ENCODE peak calls at places on chromosomes 12 and 14, in eight cellular contexts. K is K562, M is A549, W is transverse colon, O is stomach, D is SK-N-SH, Y is H1, F is tibial nerve. T is an unnamed sample.

GRCh38 chr12:48580831-48581230 is 11.0 kb upstream of the LALBA start:
- DNase-seq in K (no peak), M (no peak), W (no peak), O (no peak), D (no peak), Y (no peak), F (no peak), T (no peak)

GRCh38 chr12:110533607-110534006 is 31.5 kb downstream of the RAD9B start:
- DNase-seq in K (no peak), M (no peak), W (no peak), O (no peak), D (no peak), Y (no peak), F (no peak), T (no peak)

GRCh38 chr14:32826404-32827082 is 112.1 kb upstream of the NPAS3 start:
- DNase-seq in K (no peak), M (no peak), W (no peak), O (no peak), D (peak), Y (no peak), F (no peak), T (no peak)

GRCh38 chr12:85029456-85029855 is 6.6 kb downstream of the TSPAN19 start:
- DNase-seq in K (no peak), M (peak), W (no peak), O (no peak), D (no peak), Y (no peak), F (no peak), T (no peak)

GRCh38 chr14:26621807-26622560 is 24.2 kb upstream of the NOVA1 start:
- DNase-seq in K (no peak), M (no peak), W (no peak), O (no peak), D (no peak), Y (no peak), F (no peak), T (no peak)

GRCh38 chr14:33943081-33943480 is 7.8 kb downstream of the EGLN3 start:
- DNase-seq in K (no peak), M (no peak), W (peak), O (peak), D (peak), Y (no peak), F (no peak), T (no peak)

GRCh38 chr12:85834378-85834777 is 1.8 kb downstream of the RASSF9 start:
- DNase-seq in K (no peak), M (no peak), W (no peak), O (no peak), D (no peak), Y (no peak), F (no peak), T (no peak)

GRCh38 chr14:53430870-53431269 is 277.7 kb upstream of the DDHD1 start:
- DNase-seq in K (no peak), M (no peak), W (no peak), O (no peak), D (no peak), Y (no peak), F (no peak), T (no peak)

GRCh38 chr12:106234513-106234912 is 13.3 kb downstream of the CKAP4 start:
- DNase-seq in K (no peak), M (no peak), W (no peak), O (no peak), D (no peak), Y (no peak), F (no peak), T (no peak)

GRCh38 chr12:3446235-3446634 is 44.8 kb upstream of the PRMT8 start:
- DNase-seq in K (no peak), M (no peak), W (no peak), O (no peak), D (no peak), Y (no peak), F (no peak), T (no peak)

GRCh38 chr12:117042171-117042809 is 56.9 kb downstream of the TESC start:
- DNase-seq in K (peak), M (peak), W (no peak), O (peak), D (no peak), Y (no peak), F (no peak), T (no peak)

GRCh38 chr12:9805883-9806282 is 21.4 kb upstream of the KLRF1 start:
- DNase-seq in K (no peak), M (no peak), W (no peak), O (no peak), D (no peak), Y (no peak), F (no peak), T (no peak)

GRCh38 chr12:45285717-45286116 is 69.8 kb downstream of the ANO6 start:
- DNase-seq in K (peak), M (no peak), W (no peak), O (no peak), D (no peak), Y (no peak), F (no peak), T (no peak)

GRCh38 chr14:54278087-54278486 is 118.7 kb upstream of the CDKN3 start:
- DNase-seq in K (no peak), M (no peak), W (no peak), O (no peak), D (no peak), Y (no peak), F (no peak), T (no peak)

GRCh38 chr12:80325167-80325959 is 118.7 kb upstream of the PTPRQ start:
- DNase-seq in K (no peak), M (no peak), W (no peak), O (no peak), D (no peak), Y (no peak), F (no peak), T (no peak)

GRCh38 chr14:35374273-35374681 is 30.3 kb downstream of the NFKBIA start:
- DNase-seq in K (no peak), M (peak), W (peak), O (peak), D (no peak), Y (no peak), F (peak), T (peak)

GRCh38 chr14:32375663-32376062 is 46.6 kb downstream of the AKAP6 start:
- DNase-seq in K (no peak), M (no peak), W (no peak), O (no peak), D (no peak), Y (no peak), F (no peak), T (no peak)

GRCh38 chr12:69570000-69570516 is 15.2 kb upstream of the CCT2 start:
- DNase-seq in K (no peak), M (peak), W (no peak), O (no peak), D (no peak), Y (no peak), F (no peak), T (no peak)

GRCh38 chr14:64475585-64476273 is 10.4 kb downstream of the AKAP5 start:
- DNase-seq in K (no peak), M (no peak), W (no peak), O (no peak), D (no peak), Y (no peak), F (no peak), T (no peak)

GRCh38 chr14:89185919-89186849 is 230.8 kb downstream of the FOXN3 start:
- DNase-seq in K (no peak), M (no peak), W (no peak), O (no peak), D (no peak), Y (no peak), F (no peak), T (no peak)

GRCh38 chr12:2697057-2697456 is 97.7 kb upstream of the FKBP4 start:
- DNase-seq in K (no peak), M (no peak), W (no peak), O (no peak), D (no peak), Y (no peak), F (no peak), T (no peak)

GRCh38 chr12:123815968-123816367 is 53.9 kb downstream of the DNAH10 start:
- DNase-seq in K (no peak), M (no peak), W (no peak), O (no peak), D (no peak), Y (no peak), F (no peak), T (no peak)

GRCh38 chr12:46153267-46153872 is 115.5 kb downstream of the SLC38A1 start:
- DNase-seq in K (peak), M (peak), W (no peak), O (no peak), D (peak), Y (no peak), F (no peak), T (no peak)

GRCh38 chr14:54420478-54421116 is 20.6 kb downstream of the CNIH1 start:
- DNase-seq in K (peak), M (peak), W (peak), O (no peak), D (peak), Y (peak), F (peak), T (no peak)

GRCh38 chr12:113424915-113425823 is 3.0 kb downstream of the SDSL start:
- DNase-seq in K (peak), M (peak), W (peak), O (peak), D (peak), Y (peak), F (peak), T (peak)

GRCh38 chr14:57982802-57983201 is 116.9 kb upstream of the SLC35F4 start:
- DNase-seq in K (no peak), M (no peak), W (no peak), O (no peak), D (no peak), Y (no peak), F (no peak), T (peak)
- TF ChIP-seq EP300 in K (no peak), M (no peak), W (no peak), O (no peak), D (no peak), Y (no peak), F (no peak), T (no peak)

DNA sequence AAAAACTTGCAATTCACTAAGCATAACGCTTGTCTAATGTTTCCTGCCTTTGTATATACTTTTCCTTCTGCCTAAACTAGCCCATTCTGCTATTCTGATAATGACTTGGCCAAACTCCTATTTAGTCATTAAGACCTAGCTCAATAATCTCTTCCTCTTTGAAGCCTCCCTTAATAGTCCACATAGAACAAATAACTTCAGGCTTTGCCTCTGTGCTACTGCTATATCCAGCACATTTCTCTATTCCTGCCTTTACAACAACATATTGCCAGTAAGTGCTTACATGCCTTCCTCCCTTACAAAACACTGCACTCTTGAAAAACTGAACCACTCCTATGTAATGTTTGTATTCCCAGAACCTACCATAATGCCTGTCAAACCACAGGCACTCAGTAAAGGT is 13.8 kb downstream of the PRICKLE1 start:
- DNase-seq in K (no peak), M (no peak), W (no peak), O (no peak), D (no peak), Y (no peak), F (no peak), T (no peak)
- TF ChIP-seq EP300 in K (no peak), M (no peak), W (no peak), O (no peak), D (no peak), Y (no peak), F (no peak), T (no peak)

GRCh38 chr12:7369274-7369729 is 65.4 kb downstream of the ACSM4 start:
- DNase-seq in K (no peak), M (no peak), W (no peak), O (no peak), D (peak), Y (no peak), F (no peak), T (no peak)
- TF ChIP-seq EP300 in K (no peak), M (no peak), W (no peak), O (no peak), D (no peak), Y (no peak), F (no peak), T (no peak)

DNA sequence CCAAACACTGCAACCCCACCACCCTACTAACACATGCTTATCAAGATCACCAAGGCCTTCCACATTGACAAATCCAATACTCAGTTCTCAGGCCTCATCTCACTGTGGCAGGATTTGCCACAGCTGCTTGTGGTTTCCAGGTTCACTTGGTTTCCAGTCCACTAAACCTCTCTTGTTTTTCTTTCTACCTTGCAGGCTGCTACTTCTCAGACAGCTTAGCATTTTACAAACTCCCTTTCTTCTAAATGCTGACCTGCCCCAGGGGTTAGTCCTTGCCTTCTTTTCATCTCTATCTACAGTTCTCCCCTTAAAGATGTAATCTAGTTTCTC is 84.1 kb downstream of the BCAT1 start:
- DNase-seq in K (no peak), M (no peak), W (no peak), O (no peak), D (peak), Y (no peak), F (no peak), T (no peak)
- TF ChIP-seq EP300 in K (no peak), M (no peak), W (no peak), O (no peak), D (no peak), Y (no peak), F (no peak), T (no peak)

GRCh38 chr12:65139389-65139788 is 18.3 kb upstream of the WIF1 start:
- DNase-seq in K (no peak), M (no peak), W (no peak), O (no peak), D (no peak), Y (no peak), F (no peak), T (no peak)
- TF ChIP-seq EP300 in K (no peak), M (no peak), W (no peak), O (no peak), D (no peak), Y (no peak), F (no peak), T (no peak)

GRCh38 chr12:17062296-17063061 is 456.5 kb upstream of the LMO3 start:
- DNase-seq in K (no peak), M (no peak), W (no peak), O (no peak), D (no peak), Y (no peak), F (no peak), T (no peak)

GRCh38 chr12:17060260-17060659 is 454.3 kb upstream of the LMO3 start:
- DNase-seq in K (no peak), M (no peak), W (no peak), O (no peak), D (no peak), Y (no peak), F (no peak), T (no peak)

DNA sequence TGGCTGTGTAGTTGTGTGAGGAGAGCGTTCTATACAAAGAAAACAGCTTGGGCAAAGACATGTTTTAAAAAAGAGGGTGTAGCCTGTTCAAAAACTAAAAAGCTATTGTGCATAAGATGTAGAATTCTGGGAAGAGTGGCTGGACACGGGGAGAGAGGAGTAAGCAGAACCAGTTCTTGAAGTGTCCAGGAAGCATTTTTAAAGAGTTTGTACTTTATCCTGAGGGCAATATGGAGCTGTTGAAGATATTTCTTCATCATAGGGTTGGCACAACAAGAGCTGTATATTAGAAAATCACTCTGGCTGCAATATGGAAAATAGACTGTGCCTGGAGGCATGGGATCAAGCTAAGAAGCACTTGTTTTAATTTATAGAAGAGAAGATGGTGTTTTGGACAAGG is 458.9 kb upstream of the LMO3 start:
- DNase-seq in K (no peak), M (no peak), W (no peak), O (no peak), D (no peak), Y (no peak), F (no peak), T (no peak)
- TF ChIP-seq EP300 in K (no peak), M (no peak), W (no peak), O (no peak), D (no peak), Y (no peak), F (no peak), T (no peak)

GRCh38 chr14:22660654-22661053 is 16.5 kb upstream of the OR6J1 start:
- DNase-seq in K (no peak), M (no peak), W (no peak), O (no peak), D (no peak), Y (no peak), F (no peak), T (no peak)

GRCh38 chr14:22658951-22659350 is 14.8 kb upstream of the OR6J1 start:
- DNase-seq in K (no peak), M (no peak), W (no peak), O (no peak), D (no peak), Y (no peak), F (no peak), T (no peak)

GRCh38 chr14:22656226-22656625 is 12.1 kb upstream of the OR6J1 start:
- DNase-seq in K (no peak), M (no peak), W (no peak), O (no peak), D (no peak), Y (no peak), F (no peak), T (no peak)

GRCh38 chr14:22657861-22658260 is 13.7 kb upstream of the OR6J1 start:
- DNase-seq in K (peak), M (no peak), W (no peak), O (no peak), D (no peak), Y (no peak), F (no peak), T (no peak)

GRCh38 chr14:22656945-22657711 is 13.0 kb upstream of the OR6J1 start:
- DNase-seq in K (no peak), M (no peak), W (no peak), O (no peak), D (no peak), Y (no peak), F (no peak), T (no peak)
- TF ChIP-seq EP300 in K (no peak), M (no peak), W (no peak), O (no peak), D (no peak), Y (no peak), F (no peak), T (no peak)

T was measured in ovary.